ENCODE peak calls at places on chromosomes 16 and 17, in five cellular contexts. G is T47D, W is H1, V is K562, T is HCT116. Q is an unnamed sample.

GRCh38 chr16:73202176-73202729 is 154.3 kb upstream of the ZFHX3 start:
- DNase-seq in G (no peak), V (no peak), T (no peak), W (no peak), Q (no peak)

GRCh38 chr16:10581507-10581906 is 1.1 kb upstream of the EMP2 start:
- DNase-seq in W (no peak), T (no peak), G (no peak), V (no peak), Q (no peak)

GRCh38 chr16:86212706-86213426 is 297.5 kb upstream of the FOXF1 start:
- DNase-seq in W (no peak), V (no peak), G (no peak), T (no peak), Q (no peak)

GRCh38 chr17:77571562-77571981 is 386.9 kb upstream of the TNRC6C start:
- DNase-seq in V (peak; percentile 43), W (no peak), G (no peak), T (no peak), Q (peak; percentile 61)

GRCh38 chr16:49661465-49662187 is 194.3 kb downstream of the ZNF423 start:
- DNase-seq in W (no peak), T (no peak), V (no peak), G (no peak), Q (peak; percentile 76)

GRCh38 chr17:73349138-73349537 is 37.3 kb upstream of the CDC42EP4 start:
- DNase-seq in W (no peak), G (no peak), T (no peak), V (no peak), Q (no peak)

GRCh38 chr17:1724351-1724868 is at the start of gene WDR81:
- DNase-seq in W (peak; percentile 90), G (peak; percentile 73), V (peak; percentile 80), T (peak; percentile 48), Q (peak; percentile 98)

GRCh38 chr16:84785843-84786538 is 33.8 kb upstream of the CRISPLD2 start:
- DNase-seq in V (no peak), G (no peak), T (no peak), W (no peak), Q (peak; percentile 79)

GRCh38 chr17:44220211-44221071 is 966 bp upstream of the UBTF start:
- DNase-seq in G (no peak), T (no peak), W (peak; percentile 72), V (peak; percentile 82), Q (peak; percentile 71)

GRCh38 chr17:63932008-63932561 is at the start of gene CD79B:
- DNase-seq in W (peak; percentile 45), T (no peak), V (no peak), G (no peak), Q (peak; percentile 28)

GRCh38 chr17:6556121-6557039 is at the start of gene PITPNM3:
- DNase-seq in V (peak; percentile 78), W (peak; percentile 59), T (no peak), G (peak; percentile 25), Q (peak; percentile 75)

GRCh38 chr16:67701420-67701819 is 17.7 kb downstream of the GFOD2 start:
- DNase-seq in W (no peak), V (no peak), T (no peak), G (no peak), Q (no peak)

GRCh38 chr17:41687828-41688640 is 651 bp upstream of the EIF1 start:
- DNase-seq in T (no peak), V (no peak), W (peak; percentile 48), G (no peak), Q (peak; percentile 44)

GRCh38 chr17:28256370-28256769 is 62.6 kb upstream of the TMEM97 start:
- DNase-seq in W (no peak), V (no peak), T (no peak), G (no peak), Q (no peak)

GRCh38 chr17:48555616-48556533 is 11.0 kb upstream of the HOXB2 start:
- DNase-seq in T (no peak), V (peak; percentile 78), W (no peak), G (peak; percentile 76), Q (no peak)

GRCh38 chr17:80220709-80221215 is 535 bp downstream of the SLC26A11 start:
- DNase-seq in T (no peak), G (peak; percentile 79), V (no peak), W (peak; percentile 59), Q (peak; percentile 87)

GRCh38 chr16:67661101-67661661 is 421 bp downstream of the PARD6A start:
- DNase-seq in W (peak; percentile 76), T (no peak), V (no peak), G (peak; percentile 73), Q (peak; percentile 63)

GRCh38 chr16:13296206-13296605 is 394.8 kb downstream of the SHISA9 start:
- DNase-seq in V (no peak), G (no peak), T (no peak), W (no peak), Q (no peak)

GRCh38 chr16:77780378-77780837 is 8.0 kb upstream of the VAT1L start:
- DNase-seq in T (peak; percentile 10), V (no peak), G (no peak), W (no peak), Q (no peak)

GRCh38 chr17:18961634-18962493 is 9.9 kb downstream of the SLC5A10 start:
- DNase-seq in V (no peak), T (no peak), G (no peak), W (no peak), Q (peak; percentile 42)

GRCh38 chr17:49596613-49597244 is 21.1 kb downstream of the NXPH3 start:
- DNase-seq in W (no peak), T (no peak), G (no peak), V (no peak), Q (no peak)

GRCh38 chr17:58516644-58517377 is 2.4 kb upstream of the MTMR4 start:
- DNase-seq in G (no peak), W (no peak), T (no peak), V (no peak), Q (no peak)

GRCh38 chr17:82060001-82060380 is 5.6 kb downstream of the DUS1L start:
- DNase-seq in W (no peak), G (no peak), V (no peak), T (no peak), Q (no peak)
- TF ChIP-seq JUND in W (no peak), G (no peak), V (no peak), T (no peak), Q (no peak)

DNA sequence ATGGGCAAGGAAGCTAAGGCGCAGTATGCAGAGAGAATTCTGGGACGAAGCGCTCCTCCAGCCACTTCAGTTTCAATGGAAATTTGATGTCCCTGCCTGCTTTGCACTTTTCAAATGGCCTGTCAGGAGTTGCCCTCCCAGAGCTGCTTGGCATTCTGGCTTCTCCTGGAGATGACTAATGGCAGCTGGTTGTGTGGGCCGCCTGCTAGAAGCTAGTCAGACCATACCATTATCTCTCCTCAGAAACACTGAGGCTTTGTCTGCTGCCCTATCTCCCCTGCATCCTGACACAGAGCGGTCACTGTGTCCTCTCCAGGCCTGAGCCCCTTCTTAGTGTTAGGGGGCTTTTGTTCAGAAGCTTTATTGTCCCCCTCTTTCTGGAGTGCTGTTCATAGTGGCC is 180.2 kb downstream of the SPECC1 start:
- DNase-seq in T (no peak), G (no peak), W (no peak), V (no peak), Q (no peak)
- TF ChIP-seq JUND in T (no peak), G (no peak), W (no peak), V (no peak), Q (peak; percentile 61)

GRCh38 chr17:12094336-12094735 is 73.7 kb downstream of the MAP2K4 start:
- DNase-seq in T (no peak), V (no peak), W (no peak), G (no peak), Q (no peak)
- TF ChIP-seq JUND in T (no peak), V (no peak), W (no peak), G (no peak), Q (no peak)

DNA sequence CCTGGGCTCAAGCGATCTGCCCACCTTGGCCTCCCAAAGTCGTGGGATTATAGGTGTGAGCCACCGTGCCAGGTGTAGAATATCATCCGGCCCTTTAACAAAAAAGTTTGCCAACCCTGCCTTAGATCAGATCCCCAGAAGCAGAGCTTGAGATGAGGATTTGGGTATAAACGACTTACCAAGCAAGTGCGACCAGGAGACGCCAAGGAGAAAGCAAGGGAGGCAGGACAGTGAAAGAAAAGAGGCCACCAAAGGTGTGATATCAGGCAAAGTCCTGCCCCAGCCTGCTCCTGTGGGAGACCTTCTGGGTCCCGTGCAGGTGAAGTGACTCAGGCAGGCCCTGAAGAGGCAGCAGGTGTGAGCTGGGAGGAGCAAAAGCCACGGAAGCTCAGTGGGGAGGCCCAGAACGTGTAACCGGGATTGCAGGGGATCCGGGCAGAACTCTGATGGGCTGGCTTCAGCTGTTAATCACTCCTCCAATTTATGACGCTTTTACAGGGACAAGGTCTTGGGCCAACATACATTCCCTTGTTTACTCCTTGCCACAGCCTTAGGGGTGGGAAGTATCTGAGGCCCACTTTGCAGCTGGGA is 14.1 kb upstream of the CALB2 start:
- DNase-seq in T (no peak), W (no peak), G (no peak), V (no peak), Q (no peak)
- TF ChIP-seq JUND in T (no peak), W (no peak), G (no peak), V (no peak), Q (no peak)

GRCh38 chr17:32298298-32298697 is 32.7 kb downstream of the RHBDL3 start:
- DNase-seq in T (no peak), V (peak; percentile 36), W (no peak), G (peak; percentile 35), Q (no peak)
- TF ChIP-seq JUND in T (no peak), V (no peak), W (no peak), G (no peak), Q (no peak)

DNA sequence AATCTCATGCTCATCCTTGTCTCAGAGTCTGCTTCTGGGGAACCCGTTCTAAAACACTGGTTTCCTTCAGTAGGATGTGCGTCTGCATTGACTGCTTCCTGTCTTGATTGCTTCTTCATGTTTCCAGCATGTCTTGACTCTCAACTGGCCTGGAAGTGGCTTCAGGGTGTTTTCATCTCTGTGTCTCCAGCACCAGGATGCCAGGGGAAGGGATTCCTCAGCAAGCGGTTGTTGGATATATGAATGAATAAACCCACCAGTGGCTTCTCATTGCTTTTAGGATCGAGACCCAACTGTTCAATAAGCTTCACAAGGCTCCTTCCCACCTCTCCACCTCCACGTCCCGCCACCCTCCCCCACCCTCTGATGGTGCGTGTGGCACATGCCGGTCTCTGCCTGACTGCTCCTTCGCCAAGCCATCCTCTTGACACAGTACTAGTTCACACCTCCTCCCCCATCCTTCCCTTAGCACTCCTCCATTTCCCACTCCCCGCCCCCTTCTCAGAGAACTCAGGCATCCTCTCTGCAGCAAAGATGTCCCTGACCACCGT is 14.1 kb upstream of the TNS4 start:
- DNase-seq in T (no peak), W (no peak), G (no peak), V (no peak), Q (no peak)
- TF ChIP-seq JUND in T (no peak), W (no peak), G (no peak), V (no peak), Q (no peak)